ENCODE peak calls at places on chromosomes 6 and 20, in four cellular contexts. One of them, this sample, is unnamed.
A peak's percentile ranks its signal among the peaks of the same experiment; 100 is the strongest.

GRCh38 chr6:156948807-156949206 is 171.6 kb downstream of the ARID1B start:
- DNase-seq in foreskin keratinocyte: peak; percentile 89
- DNase-seq in HCT116: peak; percentile 41
- DNase-seq in psoas muscle: no peak
- DNase-seq in this sample: peak; percentile 95

GRCh38 chr6:87293526-87293925 is 28.9 kb upstream of the SMIM8 start:
- DNase-seq in foreskin keratinocyte: no peak
- DNase-seq in psoas muscle: no peak
- DNase-seq in HCT116: no peak
- DNase-seq in this sample: peak; percentile 71

GRCh38 chr6:38483526-38483925 is 156.2 kb downstream of the BTBD9 start:
- DNase-seq in psoas muscle: no peak
- DNase-seq in foreskin keratinocyte: no peak
- DNase-seq in HCT116: no peak
- DNase-seq in this sample: no peak

GRCh38 chr6:6230286-6230685 is 90.2 kb downstream of the F13A1 start:
- DNase-seq in HCT116: no peak
- DNase-seq in foreskin keratinocyte: no peak
- DNase-seq in psoas muscle: no peak
- DNase-seq in this sample: no peak

GRCh38 chr6:130473886-130474285 is 108.1 kb downstream of the TMEM200A start:
- DNase-seq in foreskin keratinocyte: peak; percentile 85
- DNase-seq in psoas muscle: no peak
- DNase-seq in HCT116: no peak
- DNase-seq in this sample: peak; percentile 77

GRCh38 chr6:46684771-46685170 is 2.9 kb upstream of the TDRD6 start:
- DNase-seq in psoas muscle: no peak
- DNase-seq in foreskin keratinocyte: peak; percentile 63
- DNase-seq in HCT116: no peak
- DNase-seq in this sample: peak; percentile 78

GRCh38 chr6:150490586-150490985 is 109.1 kb upstream of the PLEKHG1 start:
- DNase-seq in psoas muscle: no peak
- DNase-seq in HCT116: peak; percentile 69
- DNase-seq in foreskin keratinocyte: peak; percentile 26
- DNase-seq in this sample: peak; percentile 39

GRCh38 chr6:89347825-89348224 is 4.7 kb downstream of the UBE2J1 start:
- DNase-seq in psoas muscle: no peak
- DNase-seq in foreskin keratinocyte: no peak
- DNase-seq in HCT116: no peak
- DNase-seq in this sample: peak; percentile 15

GRCh38 chr6:76862966-76863365 is 600.3 kb downstream of the HTR1B start:
- DNase-seq in HCT116: no peak
- DNase-seq in psoas muscle: no peak
- DNase-seq in foreskin keratinocyte: no peak
- DNase-seq in this sample: no peak

GRCh38 chr20:4413314-4414045 is 308.2 kb upstream of the PRND start:
- DNase-seq in HCT116: no peak
- DNase-seq in foreskin keratinocyte: no peak
- DNase-seq in psoas muscle: no peak
- DNase-seq in this sample: no peak

GRCh38 chr6:21227486-21227885 is 366.1 kb upstream of the SOX4 start:
- DNase-seq in HCT116: no peak
- DNase-seq in foreskin keratinocyte: peak; percentile 87
- DNase-seq in psoas muscle: no peak
- DNase-seq in this sample: peak; percentile 92

DNA sequence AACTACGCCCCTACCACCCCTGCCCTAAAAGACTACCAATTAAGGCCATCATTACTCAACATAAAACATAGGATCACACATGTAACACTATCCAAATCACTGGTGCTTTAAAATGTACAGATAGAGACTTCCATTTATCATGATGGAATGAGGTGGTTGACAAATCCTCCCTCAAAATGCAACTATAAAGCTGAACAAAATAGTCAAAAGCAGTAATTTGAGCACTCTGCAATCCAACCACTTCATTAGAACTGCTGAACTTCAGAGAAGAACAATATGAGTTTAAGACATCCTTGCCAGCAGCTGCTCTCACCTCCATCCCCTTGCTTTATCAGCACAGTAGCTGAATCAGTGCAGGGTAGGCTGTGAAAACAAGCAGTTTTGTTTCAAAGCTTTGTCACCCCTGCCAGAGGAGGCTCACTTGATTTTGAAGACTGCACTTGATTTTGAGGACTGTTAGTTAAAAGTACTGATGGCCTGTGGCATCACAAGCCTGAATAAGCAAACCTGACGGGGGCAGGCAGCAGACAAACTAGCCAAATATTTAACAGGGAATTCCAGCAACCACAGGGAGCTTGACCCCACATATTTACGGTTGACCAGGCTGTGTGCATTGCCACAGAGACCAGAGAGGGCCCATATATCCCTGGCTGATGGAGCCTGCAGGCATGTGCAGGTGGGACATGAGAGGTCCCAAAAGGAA is 97.6 kb downstream of the PDSS2 start:
- DNase-seq in foreskin keratinocyte: no peak
- DNase-seq in psoas muscle: no peak
- DNase-seq in HCT116: no peak
- DNase-seq in this sample: no peak
- TF ChIP-seq CTCF in foreskin keratinocyte: no peak
- TF ChIP-seq CTCF in psoas muscle: no peak
- TF ChIP-seq CTCF in HCT116: no peak
- TF ChIP-seq CTCF in this sample: no peak

GRCh38 chr20:45933231-45934045 is 1.0 kb upstream of the PCIF1 start:
- DNase-seq in HCT116: peak; percentile 66
- DNase-seq in foreskin keratinocyte: peak; percentile 54
- DNase-seq in psoas muscle: peak; percentile 82
- DNase-seq in this sample: peak; percentile 74
- TF ChIP-seq CTCF in HCT116: no peak
- TF ChIP-seq CTCF in foreskin keratinocyte: peak; percentile 58
- TF ChIP-seq CTCF in psoas muscle: peak; percentile 32
- TF ChIP-seq CTCF in this sample: peak; percentile 46

DNA sequence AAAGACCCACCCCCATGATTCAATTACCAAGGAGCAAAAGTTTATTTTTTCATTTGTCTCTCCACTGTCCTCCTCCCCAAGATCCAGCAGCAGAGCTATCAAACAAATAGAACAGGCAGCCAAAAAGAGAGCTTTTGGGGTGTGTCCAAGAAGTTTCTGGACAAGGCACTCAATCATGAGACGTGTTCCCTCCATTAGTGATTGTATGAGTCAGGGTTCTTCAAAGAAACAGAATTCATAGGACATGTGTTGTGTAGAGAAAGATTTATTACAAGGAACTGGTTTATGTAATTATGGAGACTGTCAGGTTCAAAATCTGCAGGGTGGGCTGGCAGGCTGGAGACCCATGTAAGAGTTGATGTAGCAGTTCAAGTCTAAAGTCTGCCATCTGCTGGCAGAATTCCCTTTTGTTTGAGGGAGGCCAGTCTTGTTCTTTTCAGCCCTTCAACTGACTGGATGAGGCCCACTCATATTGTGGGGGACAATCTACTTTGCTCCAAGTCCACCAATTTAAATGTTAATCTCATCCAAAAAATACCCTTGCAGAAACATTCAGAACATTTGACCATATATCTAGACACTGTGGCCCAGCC is 248.1 kb upstream of the OPRM1 start:
- DNase-seq in psoas muscle: no peak
- DNase-seq in foreskin keratinocyte: no peak
- DNase-seq in HCT116: peak; percentile 15
- DNase-seq in this sample: no peak
- TF ChIP-seq CTCF in psoas muscle: no peak
- TF ChIP-seq CTCF in foreskin keratinocyte: no peak
- TF ChIP-seq CTCF in HCT116: peak; percentile 27
- TF ChIP-seq CTCF in this sample: no peak

DNA sequence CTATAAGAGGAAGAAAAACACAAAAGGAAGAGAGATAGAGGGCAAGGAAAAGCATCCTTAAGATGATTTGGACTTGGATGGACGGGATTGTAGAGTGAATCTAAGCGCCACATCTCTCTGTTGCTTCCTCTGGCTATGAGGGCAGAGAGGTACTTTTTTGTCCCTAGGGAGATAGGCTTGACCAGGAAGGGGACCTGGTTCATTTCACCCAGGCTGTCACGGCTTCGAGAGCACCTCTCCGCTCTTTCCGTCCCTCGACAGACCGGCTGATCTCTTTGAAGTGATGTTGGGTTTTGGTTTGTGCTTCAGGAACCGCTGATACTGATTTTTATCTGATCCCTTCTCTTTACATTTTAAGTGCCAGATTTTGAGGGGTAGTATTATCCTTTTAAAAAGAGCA is 19.6 kb downstream of the NKX2-4 start:
- DNase-seq in HCT116: no peak
- DNase-seq in psoas muscle: no peak
- DNase-seq in foreskin keratinocyte: no peak
- DNase-seq in this sample: no peak
- TF ChIP-seq CTCF in HCT116: no peak
- TF ChIP-seq CTCF in psoas muscle: no peak
- TF ChIP-seq CTCF in foreskin keratinocyte: no peak
- TF ChIP-seq CTCF in this sample: no peak